ENCODE peak calls at places on chromosomes 1 and 21, in six cellular contexts. S is fibroblast of pulmonary artery, E is heart right ventricle, A is NCI-H1694 treated with DMSO at 0.1 percent for 48 hours, X is stomach, U is uterus. M is an unnamed sample.

GRCh38 chr1:31182352-31182751 is 57.3 kb downstream of the NKAIN1 start:
- DNase-seq in U (peak), X (peak), A (no peak), S (peak), E (peak), M (peak)

GRCh38 chr1:47178665-47179022 is 11.2 kb downstream of the PDZK1IP1 start:
- DNase-seq in X (peak), U (no peak), E (no peak), A (no peak), S (no peak), M (no peak)

GRCh38 chr1:1627842-1628655 is 3.9 kb upstream of the MMP23B start:
- DNase-seq in S (no peak), A (no peak), X (no peak), U (no peak), E (no peak), M (no peak)

GRCh38 chr1:54528613-54529012 is 19.4 kb upstream of the ACOT11 start:
- DNase-seq in X (no peak), S (no peak), U (no peak), A (no peak), E (no peak), M (no peak)

GRCh38 chr1:25609921-25610320 is 6.7 kb upstream of the MAN1C1 start:
- DNase-seq in X (no peak), S (peak), U (no peak), A (no peak), E (no peak), M (no peak)

GRCh38 chr1:155309423-155310021 is 856 bp downstream of the FDPS start:
- DNase-seq in S (no peak), E (peak), A (no peak), X (peak), U (no peak), M (no peak)

GRCh38 chr1:8818325-8818775 is 910 bp upstream of the RERE start:
- DNase-seq in A (peak), S (peak), U (peak), X (peak), E (no peak), M (peak)

GRCh38 chr21:45640001-45640887 is 3.3 kb upstream of the PCBP3 start:
- DNase-seq in A (no peak), U (no peak), S (no peak), X (no peak), E (no peak), M (no peak)

GRCh38 chr1:150516050-150516591 is 569 bp downstream of the FALEC start:
- DNase-seq in U (peak), S (peak), A (peak), E (no peak), X (no peak), M (no peak)

GRCh38 chr1:227944066-227944930 is 3.4 kb downstream of the WNT9A start:
- DNase-seq in E (no peak), A (no peak), U (peak), X (peak), S (no peak), M (no peak)

GRCh38 chr1:197799271-197799670 is 24.0 kb upstream of the DENND1B start:
- DNase-seq in S (peak), U (no peak), A (no peak), E (no peak), X (no peak), M (peak)

GRCh38 chr1:190479537-190479936 is 1.9 kb upstream of the BRINP3 start:
- DNase-seq in X (no peak), S (no peak), A (no peak), U (no peak), E (no peak), M (no peak)